ENCODE peak calls at places on chromosomes 7 and 10, in nine cellular contexts. B is adipocyte; D is gastrocnemius medialis; A is GM03348; Y is pons; H is hypothalamus; S is stimulated activated CD4-positive, alpha-beta T cell treated with anti-CD3 and anti-CD28 coated beads, Interleukin-4, amount 100 ng/mL, for 24 hours; X is AG08395; M is skeletal muscle cell. E is an unnamed sample.

GRCh38 chr10:43809211-43809930 is 160.7 kb upstream of the ZNF32 start:
- DNase-seq in H (no peak), A (peak; percentile 91), S (no peak), B (peak; percentile 96), Y (no peak), X (peak; percentile 93), D (no peak), M (peak; percentile 80), E (no peak)

GRCh38 chr7:149795126-149795525 is 21.7 kb upstream of the ZNF467 start:
- DNase-seq in S (no peak), X (no peak), B (no peak), H (no peak), A (no peak), D (no peak), M (no peak), Y (no peak), E (no peak)

GRCh38 chr7:150941983-150942590 is 36.0 kb downstream of the KCNH2 start:
- DNase-seq in M (no peak), X (no peak), B (no peak), D (no peak), Y (no peak), H (no peak), S (peak; percentile 48), A (no peak), E (peak; percentile 28)

GRCh38 chr10:66151346-66151745 is 774.5 kb upstream of the LRRTM3 start:
- DNase-seq in M (no peak), D (no peak), Y (no peak), X (no peak), B (peak; percentile 15), A (no peak), S (no peak), H (no peak), E (no peak)

GRCh38 chr10:102674566-102674965 is 30.3 kb downstream of the TRIM8 start:
- DNase-seq in M (no peak), X (no peak), S (no peak), D (no peak), Y (peak; percentile 48), H (no peak), A (no peak), B (no peak), E (peak; percentile 41)

GRCh38 chr10:1036341-1036791 is 10.7 kb upstream of the IDI2 start:
- DNase-seq in A (no peak), B (no peak), X (no peak), S (no peak), Y (no peak), M (no peak), H (no peak), D (peak; percentile 86), E (no peak)

GRCh38 chr10:68559872-68560200 is 301 bp upstream of the TET1 start:
- DNase-seq in S (no peak), B (peak; percentile 66), D (no peak), M (no peak), X (no peak), H (no peak), A (no peak), Y (no peak), E (no peak)

GRCh38 chr7:13724631-13725566 is 264.6 kb downstream of the ETV1 start:
- DNase-seq in A (peak; percentile 7), H (no peak), M (no peak), D (no peak), X (no peak), S (no peak), Y (no peak), B (no peak), E (no peak)

GRCh38 chr10:130206216-130206737 is 70.1 kb downstream of the GLRX3 start:
- DNase-seq in H (no peak), D (no peak), X (no peak), S (no peak), A (no peak), Y (no peak), M (no peak), B (no peak), E (no peak)

GRCh38 chr10:46074547-46074946 is 28.5 kb upstream of the MSMB start:
- DNase-seq in M (no peak), X (no peak), D (no peak), B (no peak), S (no peak), H (no peak), A (no peak), Y (no peak), E (no peak)

GRCh38 chr10:28139138-28139537 is 140.3 kb upstream of the ODAD2 start:
- DNase-seq in X (no peak), M (no peak), A (no peak), S (no peak), B (no peak), H (no peak), D (no peak), Y (no peak), E (no peak)

GRCh38 chr7:2681954-2682799 is 5.8 kb upstream of the AMZ1 start:
- DNase-seq in H (peak; percentile 85), X (no peak), A (no peak), Y (peak; percentile 98), S (no peak), D (no peak), M (no peak), B (no peak), E (no peak)

GRCh38 chr10:129936923-129937300 is 27.2 kb downstream of the EBF3 start:
- DNase-seq in S (no peak), H (no peak), A (no peak), D (no peak), B (no peak), X (no peak), Y (no peak), M (no peak), E (no peak)

GRCh38 chr7:770786-771185 is 43.7 kb upstream of the PRKAR1B start:
- DNase-seq in B (no peak), S (no peak), Y (no peak), H (no peak), X (no peak), D (no peak), A (no peak), M (no peak), E (no peak)

GRCh38 chr10:48449501-48450232 is 143.2 kb downstream of the MAPK8 start:
- DNase-seq in M (no peak), Y (peak; percentile 51), A (peak; percentile 11), X (no peak), B (no peak), D (peak; percentile 40), S (no peak), H (peak; percentile 68), E (no peak)

GRCh38 chr7:97016392-97017196 is 8.0 kb downstream of the DLX5 start:
- DNase-seq in A (no peak), X (no peak), S (no peak), H (no peak), B (peak; percentile 59), D (no peak), M (no peak), Y (no peak), E (peak; percentile 95)

GRCh38 chr7:38374507-38374906 is 101.1 kb upstream of the TARP start:
- DNase-seq in B (peak; percentile 77), A (peak; percentile 48), X (peak; percentile 38), D (no peak), H (no peak), M (no peak), S (peak; percentile 74), Y (peak; percentile 51), E (peak; percentile 41)

GRCh38 chr10:93152136-93152535 is 78.4 kb downstream of the CYP26A1 start:
- DNase-seq in D (no peak), A (peak; percentile 85), M (no peak), H (no peak), S (no peak), Y (no peak), B (peak; percentile 45), X (peak; percentile 89), E (peak; percentile 72)

GRCh38 chr10:27464993-27465392 is 39.1 kb upstream of the RAB18 start:
- DNase-seq in Y (no peak), H (no peak), D (no peak), A (no peak), X (no peak), M (no peak), S (no peak), B (no peak), E (peak; percentile 76)

GRCh38 chr10:72660220-72660619 is 31.7 kb upstream of the MCU start:
- DNase-seq in X (no peak), D (no peak), Y (no peak), B (no peak), S (no peak), H (no peak), M (no peak), A (no peak), E (no peak)

GRCh38 chr10:59331661-59332060 is 30.7 kb downstream of the FAM13C start:
- DNase-seq in S (no peak), X (no peak), Y (no peak), D (no peak), A (no peak), B (no peak), H (no peak), M (no peak), E (no peak)

GRCh38 chr7:158676171-158676840 is 28.3 kb downstream of the NCAPG2 start:
- DNase-seq in B (peak; percentile 42), S (no peak), D (no peak), A (peak; percentile 31), M (no peak), H (no peak), X (peak; percentile 39), Y (no peak), E (no peak)

E was measured in mesendoderm.